ENCODE peak calls at places on chromosomes 2 and 18, in eight cellular contexts. R is NB4, G is tibial artery, A is foreskin keratinocyte, M is fibroblast of the aortic adventitia, F is nephron progenitor cell, K is K562, B is endothelial cell. S is an unnamed sample.

GRCh38 chr18:74310411-74310810 is 5.2 kb upstream of the C18orf63 start:
- DNase-seq in R (peak), G (no peak), A (peak), M (peak), F (no peak), K (no peak), B (no peak), S (no peak)

GRCh38 chr2:74181739-74182138 is 3.1 kb upstream of the MOB1A start:
- DNase-seq in R (peak), G (no peak), A (no peak), M (no peak), F (no peak), K (peak), B (no peak), S (no peak)

GRCh38 chr2:217463402-217464075 is 539.3 kb downstream of the TNS1 start:
- DNase-seq in R (no peak), G (no peak), A (no peak), M (no peak), F (no peak), K (no peak), B (no peak), S (no peak)

GRCh38 chr2:230323385-230324106 is 3.4 kb upstream of the SP140L start:
- DNase-seq in R (peak), G (no peak), A (no peak), M (no peak), F (no peak), K (peak), B (no peak), S (no peak)

GRCh38 chr2:101985101-101985792 is 6.5 kb upstream of the IL1R2 start:
- DNase-seq in R (no peak), G (no peak), A (peak), M (no peak), F (no peak), K (no peak), B (no peak), S (no peak)

GRCh38 chr18:36095936-36096519 is 28.7 kb upstream of the RPRD1A start:
- DNase-seq in R (peak), G (no peak), A (peak), M (peak), F (no peak), K (peak), B (no peak), S (no peak)

GRCh38 chr2:67329513-67329912 is 67.6 kb upstream of the ETAA1 start:
- DNase-seq in R (no peak), G (no peak), A (no peak), M (no peak), F (no peak), K (no peak), B (no peak), S (no peak)

GRCh38 chr2:210461401-210461800 is 15.2 kb downstream of the LANCL1 start:
- DNase-seq in R (peak), G (no peak), A (no peak), M (no peak), F (no peak), K (no peak), B (no peak), S (no peak)

GRCh38 chr2:44087714-44088092 is 81.0 kb upstream of the PPM1B start:
- DNase-seq in R (no peak), G (no peak), A (no peak), M (no peak), F (no peak), K (no peak), B (no peak), S (no peak)

GRCh38 chr2:149058936-149059335 is 20.4 kb downstream of the LYPD6B start:
- DNase-seq in R (no peak), G (no peak), A (peak), M (no peak), F (no peak), K (no peak), B (no peak), S (no peak)
- TF ChIP-seq CTCF in R (no peak), G (no peak), A (no peak), M (no peak), F (no peak), K (no peak), B (no peak), S (no peak)

GRCh38 chr2:179749210-179749609 is 112.2 kb downstream of the ZNF385B start:
- DNase-seq in R (no peak), G (no peak), A (no peak), M (peak), F (no peak), K (no peak), B (no peak), S (no peak)

GRCh38 chr2:179746982-179747381 is 114.4 kb downstream of the ZNF385B start:
- DNase-seq in R (no peak), G (no peak), A (no peak), M (no peak), F (no peak), K (no peak), B (no peak), S (no peak)

GRCh38 chr2:179745615-179746263 is 115.7 kb downstream of the ZNF385B start:
- DNase-seq in R (no peak), G (no peak), A (no peak), M (peak), F (no peak), K (no peak), B (no peak), S (no peak)

GRCh38 chr2:179751184-179751809 is 110.1 kb downstream of the ZNF385B start:
- DNase-seq in R (peak), G (no peak), A (no peak), M (peak), F (no peak), K (no peak), B (no peak), S (no peak)
- TF ChIP-seq CTCF in R (no peak), G (peak), A (peak), M (peak), F (peak), K (peak), B (peak), S (peak)

GRCh38 chr2:228602277-228602676 is 420.8 kb upstream of the SPHKAP start:
- DNase-seq in R (no peak), G (no peak), A (no peak), M (no peak), F (no peak), K (no peak), B (no peak), S (no peak)
- TF ChIP-seq CTCF in R (no peak), G (no peak), A (no peak), M (no peak), F (no peak), K (no peak), B (no peak), S (no peak)

DNA sequence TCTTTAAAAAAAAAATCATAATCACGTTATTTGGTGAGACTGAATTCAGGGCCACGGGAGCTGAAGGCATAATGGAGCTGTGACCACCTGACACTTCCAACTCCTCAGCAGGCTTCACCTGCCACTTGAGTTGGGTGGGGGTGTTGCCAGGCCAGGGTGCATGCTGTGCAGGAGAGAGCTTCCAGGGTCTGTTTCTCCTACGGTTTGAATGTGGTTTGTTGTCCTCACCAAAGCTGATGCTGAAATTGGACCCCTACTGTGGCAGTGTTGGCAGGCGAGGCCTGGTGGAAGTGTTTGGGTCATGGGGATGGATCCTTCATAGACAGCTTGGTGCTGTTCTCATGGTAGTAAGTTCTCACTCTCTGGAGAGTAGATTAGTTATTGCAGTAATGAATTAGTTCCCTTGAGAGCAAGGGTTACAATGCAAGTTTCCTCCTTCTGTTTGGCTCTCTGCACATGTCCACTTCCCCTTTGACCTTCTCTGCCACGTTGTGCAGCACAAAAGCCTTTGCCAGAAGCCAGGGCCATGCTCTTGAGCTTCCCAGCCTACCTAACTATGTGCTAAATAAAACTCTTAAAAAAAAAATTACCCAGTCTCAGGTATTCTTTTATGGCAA is 38.2 kb upstream of the ANKRD44 start:
- DNase-seq in R (peak), G (no peak), A (no peak), M (no peak), F (no peak), K (no peak), B (no peak), S (no peak)
- TF ChIP-seq CTCF in R (no peak), G (no peak), A (no peak), M (no peak), F (no peak), K (no peak), B (no peak), S (no peak)

GRCh38 chr2:98872526-98872925 is 63.5 kb downstream of the CRACDL start:
- DNase-seq in R (no peak), G (no peak), A (no peak), M (no peak), F (no peak), K (no peak), B (no peak), S (no peak)

GRCh38 chr2:98869272-98869641 is 66.8 kb downstream of the CRACDL start:
- DNase-seq in R (no peak), G (no peak), A (peak), M (no peak), F (no peak), K (no peak), B (no peak), S (no peak)

GRCh38 chr2:98871506-98871905 is 64.5 kb downstream of the CRACDL start:
- DNase-seq in R (no peak), G (no peak), A (no peak), M (no peak), F (no peak), K (no peak), B (no peak), S (no peak)

GRCh38 chr2:98869868-98870267 is 66.2 kb downstream of the CRACDL start:
- DNase-seq in R (no peak), G (no peak), A (peak), M (no peak), F (no peak), K (no peak), B (no peak), S (no peak)

DNA sequence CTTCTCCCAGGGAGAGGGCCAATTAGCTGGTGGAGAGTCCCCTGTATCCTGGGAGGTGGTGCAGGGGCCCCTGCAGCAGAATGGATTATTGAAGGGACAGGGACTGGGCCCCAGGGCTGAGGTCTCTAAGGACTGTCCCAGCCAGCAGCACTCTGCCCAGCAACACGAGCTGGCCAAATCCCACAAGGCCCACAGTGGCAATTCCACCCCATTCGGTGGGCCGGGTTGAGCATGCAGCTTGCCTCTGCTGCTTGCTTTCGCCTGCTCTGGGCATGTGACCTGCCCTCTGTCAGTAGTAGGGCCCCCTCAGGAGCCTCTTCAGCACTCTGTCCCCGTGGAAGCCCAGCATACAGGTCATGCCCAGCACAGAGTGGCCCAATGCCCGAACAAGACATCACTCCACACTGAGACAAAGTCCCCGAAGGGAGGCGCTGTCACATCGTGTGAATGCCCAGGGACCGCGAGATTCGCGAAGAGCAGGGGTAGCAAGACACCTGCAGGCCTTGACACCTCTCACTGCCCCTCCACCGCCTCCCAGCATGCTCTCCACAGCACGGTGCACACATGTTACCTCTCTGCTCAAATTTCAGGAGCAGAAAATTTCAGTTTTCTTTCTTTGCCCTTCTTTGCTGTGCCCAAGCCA is 65.4 kb downstream of the CRACDL start:
- DNase-seq in R (no peak), G (no peak), A (no peak), M (no peak), F (no peak), K (no peak), B (no peak), S (no peak)
- TF ChIP-seq CTCF in R (no peak), G (no peak), A (no peak), M (no peak), F (no peak), K (peak), B (no peak), S (no peak)

GRCh38 chr2:69159988-69160387 is 147.0 kb downstream of the ANTXR1 start:
- DNase-seq in R (no peak), G (no peak), A (peak), M (no peak), F (no peak), K (no peak), B (no peak), S (no peak)
- TF ChIP-seq CTCF in R (no peak), G (no peak), A (peak), M (no peak), F (no peak), K (peak), B (no peak), S (no peak)

GRCh38 chr2:78984386-78984785 is 41.1 kb upstream of the REG3G start:
- DNase-seq in R (no peak), G (no peak), A (no peak), M (no peak), F (no peak), K (no peak), B (no peak), S (no peak)
- TF ChIP-seq CTCF in R (no peak), G (no peak), A (no peak), M (no peak), F (no peak), K (no peak), B (no peak), S (no peak)

GRCh38 chr2:65431417-65432226 is 777 bp downstream of the SPRED2 start:
- DNase-seq in R (peak), G (peak), A (peak), M (peak), F (peak), K (peak), B (peak), S (peak)

GRCh38 chr2:65434592-65435241 is 2.3 kb upstream of the SPRED2 start:
- DNase-seq in R (no peak), G (no peak), A (no peak), M (no peak), F (no peak), K (no peak), B (no peak), S (no peak)

GRCh38 chr2:65429799-65430514 is 2.4 kb downstream of the SPRED2 start:
- DNase-seq in R (no peak), G (no peak), A (peak), M (peak), F (peak), K (no peak), B (peak), S (no peak)

GRCh38 chr2:65430515-65431416 is 1.6 kb downstream of the SPRED2 start:
- DNase-seq in R (peak), G (peak), A (peak), M (peak), F (peak), K (peak), B (peak), S (peak)

GRCh38 chr2:65432227-65433190 is at the start of gene SPRED2:
- DNase-seq in R (peak), G (peak), A (peak), M (peak), F (peak), K (peak), B (peak), S (peak)
- TF ChIP-seq CTCF in R (no peak), G (peak), A (peak), M (peak), F (no peak), K (no peak), B (no peak), S (peak)